ENCODE peak calls at places on chromosomes 5 and 9, in four cellular contexts. D, F, T and O are unnamed samples. For H3K9me3, the result is how much of the 10 kb centered on the place peaks cover.

GRCh38 chr5:145681686-145682085 is 153.5 kb downstream of the PRELID2 start:
- DNase-seq in D (peak), F (peak), T (no peak), O (no peak)

GRCh38 chr9:133683494-133684460 is 47.6 kb downstream of the DBH start:
- DNase-seq in D (no peak), F (no peak), T (peak), O (peak)

GRCh38 chr9:18393340-18394130 is 80.4 kb upstream of the ADAMTSL1 start:
- DNase-seq in D (no peak), F (peak), T (no peak), O (no peak)

GRCh38 chr5:55933377-55934116 is 61.2 kb downstream of the IL6ST start:
- DNase-seq in D (no peak), F (no peak), T (no peak), O (no peak)

GRCh38 chr9:99359336-99359735 is 137.3 kb downstream of the SEC61B start:
- DNase-seq in D (no peak), F (no peak), T (no peak), O (no peak)

GRCh38 chr5:168339151-168340140 is 48.0 kb downstream of the WWC1 start:
- DNase-seq in D (peak), F (no peak), T (no peak), O (no peak)

GRCh38 chr9:81687521-81688261 is 1.7 kb downstream of the TLE1 start:
- DNase-seq in D (peak), F (peak), T (peak), O (no peak)

GRCh38 chr9:129697111-129697955 is 31.9 kb downstream of the PRRX2 start:
- DNase-seq in D (peak), F (peak), T (peak), O (no peak)

GRCh38 chr5:28156981-28157380 is 1118.6 kb upstream of the CDH9 start:
- DNase-seq in D (no peak), F (no peak), T (no peak), O (no peak)

GRCh38 chr9:35960029-35960655 is 2.2 kb upstream of the OR2S2 start:
- DNase-seq in D (no peak), F (no peak), T (no peak), O (no peak)

GRCh38 chr5:17154211-17154996 is 63.0 kb upstream of the BASP1 start:
- DNase-seq in D (peak), F (no peak), T (no peak), O (no peak)

GRCh38 chr9:684950-685340 is 156.6 kb upstream of the DMRT1 start:
- DNase-seq in D (no peak), F (no peak), T (no peak), O (no peak)

GRCh38 chr9:124098141-124098905 is 86.8 kb downstream of the LHX2 start:
- DNase-seq in D (no peak), F (no peak), T (no peak), O (no peak)

GRCh38 chr9:133919253-133920115 is 72.6 kb downstream of the VAV2 start:
- DNase-seq in D (no peak), F (no peak), T (no peak), O (no peak)

GRCh38 chr5:76081811-76082783 is 1.1 kb upstream of the SV2C start:
- DNase-seq in D (peak), F (no peak), T (no peak), O (no peak)

GRCh38 chr9:125483697-125484096 is 222.1 kb downstream of the GAPVD1 start:
- DNase-seq in D (no peak), F (no peak), T (no peak), O (no peak)

GRCh38 chr5:133121611-133122150 is 69.9 kb downstream of the HSPA4 start:
- DNase-seq in D (no peak), F (no peak), T (no peak), O (no peak)

GRCh38 chr5:133120156-133120750 is 68.4 kb downstream of the HSPA4 start:
- DNase-seq in D (no peak), F (no peak), T (no peak), O (no peak)

GRCh38 chr5:133122711-133123110 is 70.9 kb downstream of the HSPA4 start:
- DNase-seq in D (no peak), F (no peak), T (no peak), O (no peak)

GRCh38 chr5:133119233-133119711 is 67.5 kb downstream of the HSPA4 start:
- DNase-seq in D (no peak), F (no peak), T (no peak), O (no peak)

GRCh38 chr5:133121080-133121479 is 69.3 kb downstream of the HSPA4 start:
- DNase-seq in D (no peak), F (no peak), T (no peak), O (no peak)
- H3K27ac ChIP-seq in D (no peak), F (no peak), T (no peak), O (no peak)

GRCh38 chr9:40913096-40913719 is 215.3 kb downstream of the FOXD4L6 start:
- DNase-seq in D (no peak), F (no peak), T (no peak), O (no peak)
- H3K9me3 ChIP-seq in D (half or more), F (under half), T (under half), O (half or more)

GRCh38 chr5:130549884-130550552 is 615.0 kb downstream of the HINT1 start:
- DNase-seq in D (no peak), F (peak), T (no peak), O (no peak)

GRCh38 chr5:130550553-130550940 is 614.5 kb downstream of the HINT1 start:
- DNase-seq in D (no peak), F (no peak), T (no peak), O (no peak)

DNA sequence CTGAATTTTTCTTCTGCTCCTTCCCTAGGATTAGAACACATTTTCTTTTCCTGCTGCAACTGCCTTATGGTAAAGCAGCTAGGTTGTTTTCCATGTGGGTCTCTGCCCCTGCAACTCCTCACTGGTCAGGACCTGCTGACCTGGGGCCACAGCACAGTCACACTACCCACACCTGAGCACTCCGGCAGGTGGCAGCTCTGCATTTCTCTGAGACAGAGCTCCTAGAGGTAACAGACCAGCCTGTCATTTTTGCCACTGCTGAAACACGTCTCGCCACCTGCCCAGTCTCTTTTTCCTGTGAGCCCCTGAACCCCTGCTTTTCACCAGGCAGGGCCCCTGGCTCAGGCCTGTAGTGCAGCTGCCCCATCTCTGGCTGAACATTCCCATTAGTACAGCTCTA is 609.6 kb downstream of the HINT1 start:
- DNase-seq in D (no peak), F (no peak), T (no peak), O (no peak)
- TF ChIP-seq CTCF in D (no peak), F (no peak), T (no peak), O (no peak)

DNA sequence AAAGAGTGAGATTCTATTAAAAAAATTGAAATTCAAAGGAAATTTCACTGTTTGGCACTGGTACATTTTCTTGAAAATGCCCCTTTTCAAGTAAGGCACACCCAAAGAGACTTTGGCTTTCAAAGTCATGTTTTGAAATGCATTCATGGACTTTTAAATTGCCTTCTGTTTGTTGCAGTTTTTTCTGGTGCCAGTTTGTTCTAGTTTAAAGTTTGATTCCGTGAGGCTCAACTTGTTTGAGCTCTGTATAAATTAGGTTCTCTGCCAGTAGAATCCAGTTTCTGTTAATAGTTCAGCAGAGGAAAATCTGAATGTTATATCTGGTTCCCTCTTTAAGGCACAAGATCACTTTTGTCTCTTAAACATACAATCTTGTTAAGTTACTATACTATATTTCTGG is 16.4 kb downstream of the ATP6V0E1 start:
- DNase-seq in D (no peak), F (no peak), T (no peak), O (no peak)
- H3K27ac ChIP-seq in D (no peak), F (no peak), T (no peak), O (no peak)

GRCh38 chr9:33816327-33817252 is at the start of gene UBE2R2:
- DNase-seq in D (peak), F (peak), T (peak), O (peak)

GRCh38 chr9:33818832-33819500 is 2.0 kb downstream of the UBE2R2 start:
- DNase-seq in D (no peak), F (no peak), T (no peak), O (no peak)

GRCh38 chr9:33817327-33818166 is 587 bp downstream of the UBE2R2 start:
- DNase-seq in D (peak), F (peak), T (peak), O (peak)

GRCh38 chr9:33820231-33820745 is 3.3 kb downstream of the UBE2R2 start:
- DNase-seq in D (no peak), F (no peak), T (no peak), O (no peak)

DNA sequence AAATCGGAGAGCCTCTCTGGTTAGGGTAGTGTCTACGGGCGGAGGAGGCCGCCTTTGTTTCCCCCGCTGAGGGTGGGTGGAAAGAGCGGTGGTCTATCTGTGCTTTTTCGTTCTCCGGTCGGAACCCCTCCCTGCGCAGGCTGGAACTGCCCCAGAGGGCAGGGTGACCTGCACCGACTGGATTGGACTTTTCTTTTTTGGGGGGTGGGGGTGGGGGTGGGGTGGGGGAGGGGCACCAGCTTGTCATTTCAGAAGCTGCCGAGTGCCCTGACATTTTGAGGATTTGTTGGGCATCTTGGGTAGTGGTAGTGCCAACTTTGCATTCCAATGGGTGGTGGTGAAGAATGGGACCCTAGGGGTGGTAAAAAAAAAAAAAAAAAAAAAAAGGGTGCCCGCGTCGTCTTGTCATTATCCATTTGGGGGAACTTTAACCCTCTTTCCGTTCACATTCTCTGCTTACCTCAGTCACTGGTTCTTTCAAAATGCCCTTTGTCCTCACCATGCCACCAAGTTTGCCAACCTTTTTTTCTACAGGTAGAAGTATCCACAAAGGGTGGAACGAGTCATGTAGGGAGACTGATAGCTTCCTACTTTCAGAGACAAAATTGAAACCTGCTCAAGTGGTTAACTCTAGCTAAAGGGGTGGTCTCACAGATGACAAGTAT is 1.3 kb downstream of the UBE2R2 start:
- DNase-seq in D (no peak), F (peak), T (peak), O (no peak)
- H3K9me3 ChIP-seq in D (under half), F (under half), T (under half), O (under half)

GRCh38 chr5:177519463-177520235 is 2.9 kb upstream of the DDX41 start:
- DNase-seq in D (no peak), F (no peak), T (no peak), O (no peak)

GRCh38 chr5:177520271-177520670 is 3.5 kb upstream of the DDX41 start:
- DNase-seq in D (no peak), F (no peak), T (no peak), O (no peak)

GRCh38 chr5:177524539-177524900 is 7.8 kb upstream of the DDX41 start:
- DNase-seq in D (no peak), F (no peak), T (no peak), O (no peak)

GRCh38 chr5:177523711-177524538 is 7.2 kb upstream of the DDX41 start:
- DNase-seq in D (no peak), F (no peak), T (no peak), O (no peak)

DNA sequence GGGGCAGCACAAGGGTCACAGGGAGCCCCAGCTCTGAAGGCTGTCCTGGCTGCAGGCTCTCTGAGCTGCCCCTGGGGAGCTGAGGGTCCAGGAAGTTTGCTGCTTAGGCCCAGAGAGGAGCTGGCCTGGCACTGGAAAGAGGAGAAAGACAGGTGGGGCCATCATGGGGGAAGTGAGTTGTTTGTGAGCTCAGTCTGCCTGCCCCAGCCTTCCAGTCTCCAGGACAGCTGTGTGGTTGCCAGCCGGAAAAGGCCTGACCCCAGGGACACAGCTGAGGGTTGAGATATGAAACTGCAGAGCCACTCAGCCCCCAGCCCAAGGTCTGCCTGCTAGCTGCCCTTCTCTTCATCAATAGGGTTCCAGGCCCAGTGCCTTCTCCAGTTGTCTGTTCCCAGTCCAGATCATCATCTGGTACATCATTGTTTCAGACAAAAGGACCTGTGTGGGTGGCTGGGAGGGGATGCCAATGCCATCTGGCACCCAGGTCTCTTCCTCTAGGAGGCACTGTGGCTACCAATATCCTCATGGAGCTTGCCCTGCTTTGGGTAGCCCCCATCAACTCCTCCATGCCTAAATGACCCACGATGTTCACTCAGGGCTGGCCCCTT is 4.2 kb upstream of the DDX41 start:
- DNase-seq in D (no peak), F (no peak), T (no peak), O (no peak)
- TF ChIP-seq CTCF in D (peak), F (no peak), T (no peak), O (no peak)

GRCh38 chr5:142957528-142957927 is 187.4 kb downstream of the ARHGAP26 start:
- DNase-seq in D (no peak), F (no peak), T (no peak), O (no peak)
- H3K27ac ChIP-seq in D (no peak), F (no peak), T (peak), O (no peak)

DNA sequence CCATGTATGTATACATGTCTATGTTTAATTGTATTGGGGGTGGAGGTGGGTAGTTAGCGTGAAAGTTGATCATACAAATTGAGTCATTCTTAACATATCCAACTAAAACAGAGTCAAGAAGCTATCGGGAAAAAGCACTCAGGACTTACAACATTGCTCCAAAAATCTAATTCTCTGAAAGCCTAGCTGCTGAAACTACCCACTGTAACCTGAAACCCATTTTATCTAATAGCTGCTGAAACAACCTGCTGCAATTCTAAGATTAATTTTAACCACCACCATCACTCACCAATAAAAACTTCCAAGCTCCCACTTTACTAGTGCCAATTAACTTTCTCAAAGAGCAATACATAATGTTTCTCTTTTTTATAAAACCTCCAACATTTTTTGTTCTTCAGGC is 32.2 kb downstream of the KCNV2 start:
- DNase-seq in D (no peak), F (no peak), T (no peak), O (no peak)
- H3K9me3 ChIP-seq in D (under half), F (under half), T (under half), O (under half)